ENCODE peak calls at places on chromosomes 2 and 18, in four cellular contexts. One of them, this sample, is unnamed.

GRCh38 chr2:151862688-151863087 is 34.5 kb upstream of the ARL5A start:
- DNase-seq in NCI-H1105 treated with DMSO at 0.1 percent for 48 hours: peak
- DNase-seq in occipital lobe: no peak
- DNase-seq in choroid plexus epithelial cell: no peak
- DNase-seq in this sample: no peak

GRCh38 chr2:72815655-72816268 is 10.1 kb downstream of the EXOC6B start:
- DNase-seq in choroid plexus epithelial cell: peak
- DNase-seq in NCI-H1105 treated with DMSO at 0.1 percent for 48 hours: no peak
- DNase-seq in occipital lobe: no peak
- DNase-seq in this sample: peak

GRCh38 chr2:45778720-45779171 is 127.3 kb downstream of the PRKCE start:
- DNase-seq in occipital lobe: no peak
- DNase-seq in NCI-H1105 treated with DMSO at 0.1 percent for 48 hours: peak
- DNase-seq in choroid plexus epithelial cell: peak
- DNase-seq in this sample: peak

GRCh38 chr18:78238404-78239089 is 741.1 kb upstream of the SALL3 start:
- DNase-seq in NCI-H1105 treated with DMSO at 0.1 percent for 48 hours: no peak
- DNase-seq in choroid plexus epithelial cell: no peak
- DNase-seq in occipital lobe: no peak
- DNase-seq in this sample: no peak

GRCh38 chr2:170966648-170967396 is 37.8 kb downstream of the GORASP2 start:
- DNase-seq in NCI-H1105 treated with DMSO at 0.1 percent for 48 hours: no peak
- DNase-seq in occipital lobe: no peak
- DNase-seq in choroid plexus epithelial cell: no peak
- DNase-seq in this sample: no peak

GRCh38 chr2:7891312-7891711 is 790.5 kb upstream of the ID2 start:
- DNase-seq in choroid plexus epithelial cell: no peak
- DNase-seq in NCI-H1105 treated with DMSO at 0.1 percent for 48 hours: no peak
- DNase-seq in occipital lobe: no peak
- DNase-seq in this sample: no peak

GRCh38 chr18:50268022-50268747 is 1.9 kb upstream of the CFAP53 start:
- DNase-seq in NCI-H1105 treated with DMSO at 0.1 percent for 48 hours: no peak
- DNase-seq in choroid plexus epithelial cell: peak
- DNase-seq in occipital lobe: no peak
- DNase-seq in this sample: peak

GRCh38 chr2:130852521-130853115 is 15.9 kb downstream of the ARHGEF4 start:
- DNase-seq in occipital lobe: no peak
- DNase-seq in NCI-H1105 treated with DMSO at 0.1 percent for 48 hours: no peak
- DNase-seq in choroid plexus epithelial cell: no peak
- DNase-seq in this sample: no peak

GRCh38 chr18:57436193-57436964 is 1.2 kb downstream of the ONECUT2 start:
- DNase-seq in NCI-H1105 treated with DMSO at 0.1 percent for 48 hours: peak
- DNase-seq in occipital lobe: no peak
- DNase-seq in choroid plexus epithelial cell: no peak
- DNase-seq in this sample: no peak

GRCh38 chr2:80053522-80054338 is 250.8 kb downstream of the LRRTM1 start:
- DNase-seq in occipital lobe: no peak
- DNase-seq in choroid plexus epithelial cell: no peak
- DNase-seq in NCI-H1105 treated with DMSO at 0.1 percent for 48 hours: peak
- DNase-seq in this sample: peak

GRCh38 chr18:42114310-42114943 is 159.4 kb downstream of the PIK3C3 start:
- DNase-seq in NCI-H1105 treated with DMSO at 0.1 percent for 48 hours: peak
- DNase-seq in occipital lobe: peak
- DNase-seq in choroid plexus epithelial cell: peak
- DNase-seq in this sample: peak

GRCh38 chr2:43462866-43463641 is 132.8 kb downstream of the THADA start:
- DNase-seq in choroid plexus epithelial cell: no peak
- DNase-seq in NCI-H1105 treated with DMSO at 0.1 percent for 48 hours: peak
- DNase-seq in occipital lobe: no peak
- DNase-seq in this sample: no peak

GRCh38 chr2:26179446-26179907 is 6.6 kb downstream of the GAREM2 start:
- DNase-seq in NCI-H1105 treated with DMSO at 0.1 percent for 48 hours: no peak
- DNase-seq in choroid plexus epithelial cell: no peak
- DNase-seq in occipital lobe: no peak
- DNase-seq in this sample: no peak

GRCh38 chr2:241530571-241530970 is 22.2 kb upstream of the STK25 start:
- DNase-seq in choroid plexus epithelial cell: no peak
- DNase-seq in NCI-H1105 treated with DMSO at 0.1 percent for 48 hours: no peak
- DNase-seq in occipital lobe: no peak
- DNase-seq in this sample: no peak

GRCh38 chr2:44934024-44934423 is 7.5 kb upstream of the SIX3 start:
- DNase-seq in NCI-H1105 treated with DMSO at 0.1 percent for 48 hours: peak
- DNase-seq in choroid plexus epithelial cell: no peak
- DNase-seq in occipital lobe: no peak
- DNase-seq in this sample: no peak

GRCh38 chr2:236753611-236754010 is 184.0 kb downstream of the ACKR3 start:
- DNase-seq in occipital lobe: no peak
- DNase-seq in NCI-H1105 treated with DMSO at 0.1 percent for 48 hours: no peak
- DNase-seq in choroid plexus epithelial cell: no peak
- DNase-seq in this sample: no peak

GRCh38 chr2:220619525-220620267 is 952.4 kb downstream of the EPHA4 start:
- DNase-seq in choroid plexus epithelial cell: no peak
- DNase-seq in NCI-H1105 treated with DMSO at 0.1 percent for 48 hours: peak
- DNase-seq in occipital lobe: no peak
- DNase-seq in this sample: peak

GRCh38 chr2:98518106-98518505 is 73.4 kb downstream of the INPP4A start:
- DNase-seq in occipital lobe: no peak
- DNase-seq in choroid plexus epithelial cell: peak
- DNase-seq in NCI-H1105 treated with DMSO at 0.1 percent for 48 hours: no peak
- DNase-seq in this sample: no peak

GRCh38 chr2:16638941-16639340 is 26.7 kb downstream of the CYRIA start:
- DNase-seq in choroid plexus epithelial cell: no peak
- DNase-seq in NCI-H1105 treated with DMSO at 0.1 percent for 48 hours: no peak
- DNase-seq in occipital lobe: no peak
- DNase-seq in this sample: no peak